ENCODE peak calls at places on chromosomes 2 and 18, in seven cellular contexts. E, L, V, P, Y, G and S are unnamed samples.

GRCh38 chr18:59516356-59517155 is 157.5 kb upstream of the LMAN1 start:
- DNase-seq in P (no peak), E (no peak), V (no peak), L (no peak), G (no peak), Y (peak), S (no peak)

GRCh38 chr2:182077451-182078142 is 91.9 kb downstream of the PPP1R1C start:
- DNase-seq in P (no peak), E (peak), V (no peak), Y (peak), G (no peak), L (no peak), S (no peak)

GRCh38 chr2:99613992-99614391 is 124.2 kb upstream of the REV1 start:
- DNase-seq in G (no peak), E (peak), V (no peak), Y (no peak), L (no peak), P (no peak), S (no peak)

GRCh38 chr2:206217743-206218520 is 56.5 kb upstream of the ZDBF2 start:
- DNase-seq in L (no peak), Y (peak), V (no peak), E (no peak), P (no peak), G (no peak), S (no peak)

GRCh38 chr18:5057348-5058012 is 139.6 kb downstream of the AKAIN1 start:
- DNase-seq in G (peak), V (no peak), E (peak), Y (peak), L (peak), P (no peak), S (no peak)

GRCh38 chr2:25897500-25897899 is 19.2 kb upstream of the ASXL2 start:
- DNase-seq in E (no peak), L (no peak), P (no peak), G (no peak), V (no peak), Y (no peak), S (no peak)

GRCh38 chr18:77114564-77115391 is 17.8 kb downstream of the MBP start:
- DNase-seq in L (no peak), Y (peak), P (no peak), G (no peak), E (no peak), V (peak), S (peak)

GRCh38 chr2:186365406-186365805 is 120.7 kb upstream of the ZC3H15 start:
- DNase-seq in G (no peak), P (no peak), Y (no peak), V (no peak), L (no peak), E (no peak), S (no peak)

GRCh38 chr2:75561566-75562512 is 1.1 kb upstream of the EVA1A start:
- DNase-seq in E (no peak), L (no peak), Y (peak), P (no peak), G (no peak), V (peak), S (peak)

GRCh38 chr2:208037564-208038487 is 12.5 kb upstream of the PLEKHM3 start:
- DNase-seq in V (no peak), G (no peak), P (no peak), E (no peak), L (no peak), Y (no peak), S (no peak)

GRCh38 chr2:168565512-168565911 is 109.4 kb downstream of the CERS6 start:
- DNase-seq in P (no peak), E (no peak), Y (no peak), G (no peak), V (no peak), L (no peak), S (no peak)

GRCh38 chr2:58215429-58215828 is 25.7 kb downstream of the FANCL start:
- DNase-seq in L (no peak), G (no peak), P (no peak), E (no peak), Y (no peak), V (no peak), S (no peak)

GRCh38 chr18:48959921-48960920 is 9.5 kb upstream of the SMAD7 start:
- DNase-seq in P (no peak), G (no peak), Y (peak), L (no peak), V (no peak), E (no peak), S (no peak)

GRCh38 chr2:186617186-186617585 is 27.3 kb downstream of the ITGAV start:
- DNase-seq in P (no peak), L (no peak), G (no peak), E (no peak), V (no peak), Y (no peak), S (no peak)

GRCh38 chr2:237161239-237161638 is 75.5 kb downstream of the COPS8 start:
- DNase-seq in E (no peak), P (no peak), L (no peak), Y (peak), V (no peak), G (no peak), S (peak)

GRCh38 chr2:74864728-74865722 is 31.1 kb downstream of the HK2 start:
- DNase-seq in E (no peak), Y (peak), L (no peak), V (no peak), P (no peak), G (no peak), S (no peak)

GRCh38 chr2:16569401-16569800 is 96.2 kb downstream of the CYRIA start:
- DNase-seq in E (no peak), L (no peak), V (no peak), G (no peak), P (no peak), Y (no peak), S (no peak)

GRCh38 chr2:237184192-237184922 is 98.7 kb downstream of the COPS8 start:
- DNase-seq in G (no peak), V (no peak), L (no peak), E (no peak), P (no peak), Y (peak), S (no peak)

GRCh38 chr2:129174143-129174542 is 805.3 kb upstream of the RAB6C start:
- DNase-seq in L (no peak), Y (no peak), P (no peak), E (no peak), G (no peak), V (no peak), S (no peak)

GRCh38 chr2:196846295-196846694 is 37.1 kb upstream of the C2orf66 start:
- DNase-seq in Y (no peak), E (no peak), P (no peak), V (no peak), G (no peak), L (no peak), S (no peak)

GRCh38 chr18:64271264-64271663 is 122.4 kb upstream of the LINC00305 start:
- DNase-seq in L (no peak), V (no peak), P (no peak), G (no peak), E (no peak), Y (no peak), S (no peak)

GRCh38 chr2:12507295-12507694 is 209.4 kb upstream of the TRIB2 start:
- DNase-seq in L (peak), E (no peak), Y (peak), G (peak), V (no peak), P (no peak), S (no peak)

GRCh38 chr2:5562865-5563264 is 129.3 kb upstream of the SOX11 start:
- DNase-seq in L (no peak), P (no peak), Y (no peak), E (no peak), G (no peak), V (no peak), S (no peak)

GRCh38 chr2:217932661-217933325 is 70.0 kb downstream of the TNS1 start:
- DNase-seq in Y (peak), V (no peak), G (no peak), L (no peak), P (no peak), E (no peak), S (no peak)

GRCh38 chr2:134275058-134275862 is 21.4 kb downstream of the MGAT5 start:
- DNase-seq in G (no peak), V (no peak), P (no peak), Y (no peak), E (no peak), L (no peak), S (no peak)

GRCh38 chr2:62313433-62314227 is 117.7 kb downstream of the B3GNT2 start:
- DNase-seq in P (no peak), V (no peak), Y (no peak), E (no peak), L (no peak), G (peak), S (no peak)

GRCh38 chr2:241948299-241948897 is 78.9 kb downstream of the RTP5 start:
- DNase-seq in E (no peak), V (no peak), P (no peak), G (no peak), L (no peak), Y (no peak), S (no peak)

GRCh38 chr2:143071185-143071876 is 57.9 kb upstream of the ARHGAP15 start:
- DNase-seq in Y (peak), L (no peak), G (no peak), P (no peak), V (no peak), E (no peak), S (no peak)

GRCh38 chr18:51072586-51073303 is 42.7 kb downstream of the SMAD4 start:
- DNase-seq in G (no peak), Y (no peak), P (no peak), L (no peak), E (no peak), V (no peak), S (no peak)

GRCh38 chr2:24515335-24515734 is 24.3 kb downstream of the NCOA1 start:
- DNase-seq in L (no peak), Y (peak), G (no peak), P (no peak), V (no peak), E (no peak), S (no peak)

GRCh38 chr2:116057538-116057937 is 1615.1 kb downstream of the DPP10 start:
- DNase-seq in V (no peak), G (no peak), P (no peak), E (no peak), Y (no peak), L (no peak), S (no peak)